ENCODE peak calls at places on chromosomes 3 and 15, in seven cellular contexts. One of them, this sample, is unnamed.

GRCh38 chr3:28028554-28028953 is 212.9 kb upstream of the CMC1 start:
- DNase-seq in HepG2: no peak
- DNase-seq in A549: no peak
- DNase-seq in K562: no peak
- DNase-seq in SK-N-SH: no peak
- DNase-seq in HCT116: no peak
- DNase-seq in endothelial cell of umbilical vein: no peak
- DNase-seq in this sample: no peak

GRCh38 chr15:66961407-66961884 is 104.0 kb upstream of the SMAD3 start:
- DNase-seq in HepG2: no peak
- DNase-seq in A549: no peak
- DNase-seq in K562: no peak
- DNase-seq in SK-N-SH: no peak
- DNase-seq in HCT116: no peak
- DNase-seq in endothelial cell of umbilical vein: no peak
- DNase-seq in this sample: no peak

GRCh38 chr3:142239421-142239820 is 14.0 kb upstream of the GK5 start:
- DNase-seq in HepG2: no peak
- DNase-seq in A549: no peak
- DNase-seq in K562: no peak
- DNase-seq in SK-N-SH: no peak
- DNase-seq in HCT116: no peak
- DNase-seq in endothelial cell of umbilical vein: no peak
- DNase-seq in this sample: no peak

GRCh38 chr3:105584351-105584790 is 217.7 kb downstream of the ALCAM start:
- DNase-seq in HepG2: no peak
- DNase-seq in A549: no peak
- DNase-seq in K562: no peak
- DNase-seq in SK-N-SH: no peak
- DNase-seq in HCT116: no peak
- DNase-seq in endothelial cell of umbilical vein: no peak
- DNase-seq in this sample: peak

GRCh38 chr15:81852826-81853225 is 193.0 kb downstream of the MEX3B start:
- DNase-seq in HepG2: no peak
- DNase-seq in A549: no peak
- DNase-seq in K562: no peak
- DNase-seq in SK-N-SH: no peak
- DNase-seq in HCT116: no peak
- DNase-seq in endothelial cell of umbilical vein: no peak
- DNase-seq in this sample: no peak

GRCh38 chr3:165406425-165406824 is 210.2 kb upstream of the SLITRK3 start:
- DNase-seq in HepG2: no peak
- DNase-seq in A549: no peak
- DNase-seq in K562: no peak
- DNase-seq in SK-N-SH: no peak
- DNase-seq in HCT116: no peak
- DNase-seq in endothelial cell of umbilical vein: no peak
- DNase-seq in this sample: no peak

GRCh38 chr3:150495563-150496168 is 50.6 kb downstream of the SERP1 start:
- DNase-seq in HepG2: peak
- DNase-seq in A549: peak
- DNase-seq in K562: peak
- DNase-seq in SK-N-SH: peak
- DNase-seq in HCT116: peak
- DNase-seq in endothelial cell of umbilical vein: peak
- DNase-seq in this sample: no peak

GRCh38 chr3:166455724-166456123 is 618.5 kb upstream of the BCHE start:
- DNase-seq in HepG2: no peak
- DNase-seq in A549: no peak
- DNase-seq in K562: no peak
- DNase-seq in SK-N-SH: no peak
- DNase-seq in HCT116: no peak
- DNase-seq in endothelial cell of umbilical vein: no peak
- DNase-seq in this sample: no peak

GRCh38 chr3:192433704-192434103 is 293.6 kb downstream of the FGF12 start:
- DNase-seq in HepG2: no peak
- DNase-seq in A549: peak
- DNase-seq in K562: no peak
- DNase-seq in SK-N-SH: no peak
- DNase-seq in HCT116: no peak
- DNase-seq in endothelial cell of umbilical vein: no peak
- DNase-seq in this sample: no peak

GRCh38 chr15:101455291-101455916 is 34.1 kb downstream of the PCSK6 start:
- DNase-seq in HepG2: no peak
- DNase-seq in A549: no peak
- DNase-seq in K562: no peak
- DNase-seq in SK-N-SH: peak
- DNase-seq in HCT116: no peak
- DNase-seq in endothelial cell of umbilical vein: no peak
- DNase-seq in this sample: no peak

GRCh38 chr3:157767602-157768001 is 264.4 kb upstream of the VEPH1 start:
- DNase-seq in HepG2: no peak
- DNase-seq in A549: no peak
- DNase-seq in K562: no peak
- DNase-seq in SK-N-SH: no peak
- DNase-seq in HCT116: no peak
- DNase-seq in endothelial cell of umbilical vein: no peak
- DNase-seq in this sample: no peak

GRCh38 chr15:74768771-74769342 is 13.0 kb upstream of the CSK start:
- DNase-seq in HepG2: peak
- DNase-seq in A549: peak
- DNase-seq in K562: peak
- DNase-seq in SK-N-SH: peak
- DNase-seq in HCT116: peak
- DNase-seq in endothelial cell of umbilical vein: peak
- DNase-seq in this sample: peak

GRCh38 chr15:92383528-92384326 is 10.0 kb upstream of the ST8SIA2 start:
- DNase-seq in HepG2: peak
- DNase-seq in A549: peak
- DNase-seq in K562: peak
- DNase-seq in SK-N-SH: peak
- DNase-seq in HCT116: peak
- DNase-seq in endothelial cell of umbilical vein: no peak
- DNase-seq in this sample: peak

GRCh38 chr15:96162322-96162721 is 168.2 kb upstream of the NR2F2 start:
- DNase-seq in HepG2: peak
- DNase-seq in A549: no peak
- DNase-seq in K562: no peak
- DNase-seq in SK-N-SH: no peak
- DNase-seq in HCT116: no peak
- DNase-seq in endothelial cell of umbilical vein: no peak
- DNase-seq in this sample: no peak

GRCh38 chr15:26083457-26084350 is 220.6 kb upstream of the ATP10A start:
- DNase-seq in HepG2: no peak
- DNase-seq in A549: no peak
- DNase-seq in K562: no peak
- DNase-seq in SK-N-SH: no peak
- DNase-seq in HCT116: no peak
- DNase-seq in endothelial cell of umbilical vein: no peak
- DNase-seq in this sample: no peak

GRCh38 chr3:44011680-44012079 is 230.0 kb upstream of the TOPAZ1 start:
- DNase-seq in HepG2: no peak
- DNase-seq in A549: no peak
- DNase-seq in K562: no peak
- DNase-seq in SK-N-SH: no peak
- DNase-seq in HCT116: no peak
- DNase-seq in endothelial cell of umbilical vein: no peak
- DNase-seq in this sample: no peak

GRCh38 chr3:167095976-167096375 is 284.1 kb downstream of the ZBBX start:
- DNase-seq in HepG2: no peak
- DNase-seq in A549: no peak
- DNase-seq in K562: no peak
- DNase-seq in SK-N-SH: no peak
- DNase-seq in HCT116: no peak
- DNase-seq in endothelial cell of umbilical vein: no peak
- DNase-seq in this sample: no peak

GRCh38 chr3:193744048-193744821 is 151.2 kb downstream of the OPA1 start:
- DNase-seq in HepG2: peak
- DNase-seq in A549: peak
- DNase-seq in K562: no peak
- DNase-seq in SK-N-SH: no peak
- DNase-seq in HCT116: no peak
- DNase-seq in endothelial cell of umbilical vein: no peak
- DNase-seq in this sample: no peak

GRCh38 chr3:118968640-118969039 is 66.0 kb downstream of the IGSF11 start:
- DNase-seq in HepG2: no peak
- DNase-seq in A549: no peak
- DNase-seq in K562: no peak
- DNase-seq in SK-N-SH: no peak
- DNase-seq in HCT116: no peak
- DNase-seq in endothelial cell of umbilical vein: no peak
- DNase-seq in this sample: no peak

GRCh38 chr15:94480289-94480834 is 249.0 kb downstream of the MCTP2 start:
- DNase-seq in HepG2: no peak
- DNase-seq in A549: no peak
- DNase-seq in K562: no peak
- DNase-seq in SK-N-SH: peak
- DNase-seq in HCT116: no peak
- DNase-seq in endothelial cell of umbilical vein: no peak
- DNase-seq in this sample: no peak

GRCh38 chr3:171548918-171549317 is 88.7 kb upstream of the TNIK start:
- DNase-seq in HepG2: peak
- DNase-seq in A549: no peak
- DNase-seq in K562: no peak
- DNase-seq in SK-N-SH: no peak
- DNase-seq in HCT116: no peak
- DNase-seq in endothelial cell of umbilical vein: no peak
- DNase-seq in this sample: no peak

GRCh38 chr3:5197470-5198312 is 10.2 kb downstream of the EDEM1 start:
- DNase-seq in HepG2: no peak
- DNase-seq in A549: no peak
- DNase-seq in K562: no peak
- DNase-seq in SK-N-SH: no peak
- DNase-seq in HCT116: no peak
- DNase-seq in endothelial cell of umbilical vein: no peak
- DNase-seq in this sample: no peak

GRCh38 chr3:100634493-100635272 is 25.3 kb downstream of the ADGRG7 start:
- DNase-seq in HepG2: peak
- DNase-seq in A549: no peak
- DNase-seq in K562: no peak
- DNase-seq in SK-N-SH: no peak
- DNase-seq in HCT116: peak
- DNase-seq in endothelial cell of umbilical vein: peak
- DNase-seq in this sample: no peak

GRCh38 chr3:110459021-110459420 is 612.6 kb upstream of the NECTIN3 start:
- DNase-seq in HepG2: peak
- DNase-seq in A549: no peak
- DNase-seq in K562: no peak
- DNase-seq in SK-N-SH: no peak
- DNase-seq in HCT116: no peak
- DNase-seq in endothelial cell of umbilical vein: no peak
- DNase-seq in this sample: no peak

GRCh38 chr15:77266708-77267387 is 153.1 kb downstream of the PEAK1 start:
- DNase-seq in HepG2: no peak
- DNase-seq in A549: no peak
- DNase-seq in K562: no peak
- DNase-seq in SK-N-SH: no peak
- DNase-seq in HCT116: peak
- DNase-seq in endothelial cell of umbilical vein: no peak
- DNase-seq in this sample: peak

GRCh38 chr3:188006726-188007393 is 147.1 kb upstream of the LPP start:
- DNase-seq in HepG2: no peak
- DNase-seq in A549: no peak
- DNase-seq in K562: no peak
- DNase-seq in SK-N-SH: no peak
- DNase-seq in HCT116: no peak
- DNase-seq in endothelial cell of umbilical vein: peak
- DNase-seq in this sample: no peak
- TF ChIP-seq MAX in HepG2: no peak
- TF ChIP-seq MAX in A549: no peak
- TF ChIP-seq MAX in K562: no peak
- TF ChIP-seq MAX in SK-N-SH: peak
- TF ChIP-seq MAX in HCT116: no peak
- TF ChIP-seq MAX in endothelial cell of umbilical vein: no peak
- TF ChIP-seq MAX in this sample: no peak

GRCh38 chr3:123198352-123198751 is 3.4 kb upstream of the SEC22A start:
- DNase-seq in HepG2: no peak
- DNase-seq in A549: no peak
- DNase-seq in K562: no peak
- DNase-seq in SK-N-SH: no peak
- DNase-seq in HCT116: no peak
- DNase-seq in endothelial cell of umbilical vein: no peak
- DNase-seq in this sample: no peak

GRCh38 chr3:123193448-123194101 is 8.2 kb upstream of the SEC22A start:
- DNase-seq in HepG2: no peak
- DNase-seq in A549: no peak
- DNase-seq in K562: no peak
- DNase-seq in SK-N-SH: no peak
- DNase-seq in HCT116: no peak
- DNase-seq in endothelial cell of umbilical vein: no peak
- DNase-seq in this sample: no peak

DNA sequence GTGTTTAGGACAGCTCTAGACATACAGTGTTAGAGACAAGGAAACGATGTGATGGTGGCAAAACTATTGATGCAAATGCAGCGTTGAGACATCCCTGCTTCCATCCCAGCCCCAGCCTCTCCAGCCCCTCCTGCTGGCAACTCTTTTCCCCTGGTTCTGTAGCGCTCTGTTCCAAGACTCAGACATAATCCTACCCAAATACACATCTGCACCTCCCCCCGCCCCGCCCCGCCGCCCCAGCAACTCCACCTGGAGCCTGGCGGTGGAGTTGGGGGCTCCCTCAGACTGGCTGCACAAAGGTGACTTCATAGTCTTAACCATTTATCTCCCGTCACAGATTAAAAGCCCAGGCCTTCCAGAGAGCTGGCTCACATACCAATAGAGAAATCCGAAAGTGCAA is 7.2 kb upstream of the SEC22A start:
- DNase-seq in HepG2: peak
- DNase-seq in A549: peak
- DNase-seq in K562: peak
- DNase-seq in SK-N-SH: peak
- DNase-seq in HCT116: peak
- DNase-seq in endothelial cell of umbilical vein: peak
- DNase-seq in this sample: peak
- TF ChIP-seq MAX in HepG2: no peak
- TF ChIP-seq MAX in A549: no peak
- TF ChIP-seq MAX in K562: no peak
- TF ChIP-seq MAX in SK-N-SH: no peak
- TF ChIP-seq MAX in HCT116: no peak
- TF ChIP-seq MAX in endothelial cell of umbilical vein: no peak
- TF ChIP-seq MAX in this sample: no peak

DNA sequence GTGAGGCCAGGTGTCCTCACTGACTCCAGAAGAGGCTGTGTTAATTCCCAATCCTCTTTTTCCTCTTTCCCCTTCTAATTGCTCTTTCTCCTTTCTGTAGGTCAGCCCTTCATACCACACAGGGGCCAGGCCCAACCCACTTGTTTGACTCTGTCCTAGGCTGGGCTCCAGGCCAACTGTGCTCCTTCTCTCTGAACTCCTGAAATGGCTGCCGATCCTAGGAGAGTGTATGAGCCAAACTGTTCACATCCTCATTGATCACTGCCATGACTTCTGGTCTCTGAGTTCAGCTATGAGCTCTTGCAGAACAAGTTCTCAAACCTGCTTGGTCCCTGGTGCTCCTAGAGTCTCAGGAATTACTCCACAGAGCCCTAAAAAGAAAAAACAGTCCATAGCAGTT is 145.1 kb downstream of the VGLL4 start:
- DNase-seq in HepG2: peak
- DNase-seq in A549: no peak
- DNase-seq in K562: no peak
- DNase-seq in SK-N-SH: no peak
- DNase-seq in HCT116: no peak
- DNase-seq in endothelial cell of umbilical vein: peak
- DNase-seq in this sample: no peak
- TF ChIP-seq MAX in HepG2: no peak
- TF ChIP-seq MAX in A549: no peak
- TF ChIP-seq MAX in K562: no peak
- TF ChIP-seq MAX in SK-N-SH: no peak
- TF ChIP-seq MAX in HCT116: no peak
- TF ChIP-seq MAX in endothelial cell of umbilical vein: no peak
- TF ChIP-seq MAX in this sample: no peak

GRCh38 chr3:29649815-29650547 is 369.1 kb downstream of the RBMS3 start:
- DNase-seq in HepG2: no peak
- DNase-seq in A549: no peak
- DNase-seq in K562: no peak
- DNase-seq in SK-N-SH: no peak
- DNase-seq in HCT116: no peak
- DNase-seq in endothelial cell of umbilical vein: peak
- DNase-seq in this sample: no peak
- TF ChIP-seq MAX in HepG2: no peak
- TF ChIP-seq MAX in A549: no peak
- TF ChIP-seq MAX in K562: no peak
- TF ChIP-seq MAX in SK-N-SH: no peak
- TF ChIP-seq MAX in HCT116: no peak
- TF ChIP-seq MAX in endothelial cell of umbilical vein: no peak
- TF ChIP-seq MAX in this sample: no peak

This sample was measured in WTC11.